ENCODE peak calls at places on chromosomes 16 and 17, in eight cellular contexts. X, R, N, L, J, Z, K and A are unnamed samples.

GRCh38 chr17:35748323-35748960 is 4.6 kb downstream of the GAS2L2 start:
- DNase-seq in K (no peak), Z (no peak), N (no peak), L (no peak), X (no peak), R (peak), J (peak), A (no peak)

GRCh38 chr16:66442502-66443268 is 15.6 kb downstream of the BEAN1 start:
- DNase-seq in X (no peak), K (no peak), Z (no peak), J (no peak), R (no peak), N (no peak), L (no peak), A (no peak)

GRCh38 chr16:52569296-52569695 is 22.4 kb upstream of the TOX3 start:
- DNase-seq in J (no peak), N (no peak), Z (peak), L (no peak), R (no peak), K (no peak), X (no peak), A (peak)

GRCh38 chr16:4574919-4575705 is 19.0 kb downstream of the C16orf96 start:
- DNase-seq in J (peak), R (no peak), K (no peak), X (no peak), Z (no peak), L (no peak), N (no peak), A (peak)

GRCh38 chr16:85391175-85391707 is 221.9 kb upstream of the GSE1 start:
- DNase-seq in X (no peak), K (no peak), N (no peak), L (no peak), J (no peak), Z (no peak), R (peak), A (no peak)

GRCh38 chr17:68446626-68447041 is 10.7 kb downstream of the WIPI1 start:
- DNase-seq in N (no peak), Z (no peak), K (no peak), J (no peak), R (no peak), L (no peak), X (no peak), A (no peak)

GRCh38 chr16:28082624-28083023 is 19.1 kb upstream of the GSG1L start:
- DNase-seq in J (no peak), N (no peak), K (no peak), R (no peak), L (no peak), Z (peak), X (no peak), A (no peak)

GRCh38 chr17:77893144-77894044 is 65.1 kb upstream of the TNRC6C start:
- DNase-seq in J (no peak), L (no peak), K (peak), Z (no peak), R (no peak), N (no peak), X (no peak), A (no peak)

GRCh38 chr17:80818871-80819270 is 172.8 kb upstream of the CHMP6 start:
- DNase-seq in L (no peak), J (no peak), X (no peak), N (no peak), R (no peak), Z (no peak), K (no peak), A (no peak)

GRCh38 chr16:81632392-81633146 is 146.5 kb upstream of the PLCG2 start:
- DNase-seq in R (no peak), L (peak), K (no peak), J (no peak), N (peak), X (peak), Z (no peak), A (peak)

GRCh38 chr17:17812211-17813054 is 24.4 kb downstream of the SREBF1 start:
- DNase-seq in K (peak), X (peak), R (peak), L (peak), N (peak), J (peak), Z (peak), A (peak)

GRCh38 chr16:89764711-89765201 is 43.4 kb downstream of the ZNF276 start:
- DNase-seq in N (no peak), L (no peak), J (peak), K (peak), Z (no peak), R (peak), X (no peak), A (no peak)

GRCh38 chr16:56137269-56137668 is 54.0 kb upstream of the GNAO1 start:
- DNase-seq in L (no peak), X (no peak), R (no peak), K (no peak), J (no peak), N (no peak), Z (no peak), A (no peak)

GRCh38 chr17:81429353-81429774 is 34.1 kb downstream of the BAHCC1 start:
- DNase-seq in R (peak), J (peak), N (no peak), K (no peak), Z (peak), X (peak), L (peak), A (peak)

GRCh38 chr17:45677770-45678169 is 106.3 kb upstream of the CRHR1 start:
- DNase-seq in J (no peak), R (no peak), X (peak), Z (no peak), L (no peak), N (no peak), K (no peak), A (no peak)

GRCh38 chr17:18258356-18259038 is at the start of gene FLII:
- DNase-seq in L (no peak), J (peak), N (peak), K (peak), R (peak), Z (peak), X (peak), A (peak)

GRCh38 chr16:49499018-49499785 is 125.6 kb downstream of the C16orf78 start:
- DNase-seq in Z (no peak), R (no peak), N (no peak), K (no peak), J (no peak), X (no peak), L (no peak), A (no peak)

GRCh38 chr16:50284131-50284911 is 18.0 kb downstream of the ADCY7 start:
- DNase-seq in R (no peak), J (peak), K (peak), Z (peak), L (no peak), X (no peak), N (no peak), A (no peak)

GRCh38 chr17:17568772-17569195 is 22.7 kb downstream of the PEMT start:
- DNase-seq in Z (peak), L (peak), J (peak), N (peak), K (peak), R (peak), X (peak), A (peak)